ENCODE peak calls at places on chromosomes 2 and 18, in ten cellular contexts. One of them, this sample, is unnamed.

GRCh38 chr2:226906439-226906796 is 70.6 kb downstream of the RHBDD1 start:
- DNase-seq in T-helper 9 cell: no peak
- DNase-seq in fibroblast of pulmonary artery: no peak
- DNase-seq in NCI-H1105 treated with DMSO at 0.1 percent for 48 hours: no peak
- DNase-seq in left cardiac atrium: no peak
- DNase-seq in activated naive CD8-positive, alpha-beta T cell treated with anti-CD3 and anti-CD28 coated beads, Interleukin-2, amount 50 U/mL, for 24 hours: no peak
- DNase-seq in Karpas-422: no peak
- DNase-seq in brain microvascular endothelial cell: no peak
- DNase-seq in AG20443: no peak
- DNase-seq in HCEC 1CT: no peak
- DNase-seq in this sample: no peak

GRCh38 chr2:182542501-182543258 is 115.8 kb upstream of the PDE1A start:
- DNase-seq in fibroblast of pulmonary artery: peak; percentile 88
- DNase-seq in HCEC 1CT: peak; percentile 41
- DNase-seq in AG20443: peak; percentile 22
- DNase-seq in brain microvascular endothelial cell: peak; percentile 11
- DNase-seq in activated naive CD8-positive, alpha-beta T cell treated with anti-CD3 and anti-CD28 coated beads, Interleukin-2, amount 50 U/mL, for 24 hours: no peak
- DNase-seq in Karpas-422: no peak
- DNase-seq in NCI-H1105 treated with DMSO at 0.1 percent for 48 hours: no peak
- DNase-seq in T-helper 9 cell: no peak
- DNase-seq in left cardiac atrium: no peak
- DNase-seq in this sample: no peak

GRCh38 chr2:109470121-109470921 is 143.4 kb downstream of the SEPTIN10 start:
- DNase-seq in Karpas-422: peak; percentile 70
- DNase-seq in HCEC 1CT: peak; percentile 48
- DNase-seq in T-helper 9 cell: no peak
- DNase-seq in brain microvascular endothelial cell: peak; percentile 40
- DNase-seq in fibroblast of pulmonary artery: peak; percentile 78
- DNase-seq in NCI-H1105 treated with DMSO at 0.1 percent for 48 hours: no peak
- DNase-seq in AG20443: peak; percentile 77
- DNase-seq in activated naive CD8-positive, alpha-beta T cell treated with anti-CD3 and anti-CD28 coated beads, Interleukin-2, amount 50 U/mL, for 24 hours: no peak
- DNase-seq in left cardiac atrium: no peak
- DNase-seq in this sample: no peak

GRCh38 chr2:10467401-10467800 is 19.3 kb upstream of the ODC1 start:
- DNase-seq in NCI-H1105 treated with DMSO at 0.1 percent for 48 hours: no peak
- DNase-seq in T-helper 9 cell: no peak
- DNase-seq in fibroblast of pulmonary artery: no peak
- DNase-seq in brain microvascular endothelial cell: no peak
- DNase-seq in Karpas-422: no peak
- DNase-seq in activated naive CD8-positive, alpha-beta T cell treated with anti-CD3 and anti-CD28 coated beads, Interleukin-2, amount 50 U/mL, for 24 hours: no peak
- DNase-seq in HCEC 1CT: no peak
- DNase-seq in left cardiac atrium: no peak
- DNase-seq in AG20443: no peak
- DNase-seq in this sample: no peak

GRCh38 chr18:44715245-44715644 is 34.6 kb downstream of the SETBP1 start:
- DNase-seq in fibroblast of pulmonary artery: peak; percentile 38
- DNase-seq in brain microvascular endothelial cell: no peak
- DNase-seq in AG20443: peak; percentile 93
- DNase-seq in HCEC 1CT: no peak
- DNase-seq in Karpas-422: no peak
- DNase-seq in activated naive CD8-positive, alpha-beta T cell treated with anti-CD3 and anti-CD28 coated beads, Interleukin-2, amount 50 U/mL, for 24 hours: no peak
- DNase-seq in T-helper 9 cell: no peak
- DNase-seq in NCI-H1105 treated with DMSO at 0.1 percent for 48 hours: no peak
- DNase-seq in left cardiac atrium: peak; percentile 37
- DNase-seq in this sample: no peak

GRCh38 chr2:127012868-127013267 is 94.1 kb downstream of the BIN1 start:
- DNase-seq in T-helper 9 cell: no peak
- DNase-seq in Karpas-422: no peak
- DNase-seq in NCI-H1105 treated with DMSO at 0.1 percent for 48 hours: no peak
- DNase-seq in HCEC 1CT: peak; percentile 51
- DNase-seq in brain microvascular endothelial cell: no peak
- DNase-seq in fibroblast of pulmonary artery: peak; percentile 37
- DNase-seq in left cardiac atrium: no peak
- DNase-seq in AG20443: no peak
- DNase-seq in activated naive CD8-positive, alpha-beta T cell treated with anti-CD3 and anti-CD28 coated beads, Interleukin-2, amount 50 U/mL, for 24 hours: no peak
- DNase-seq in this sample: no peak

GRCh38 chr2:160337728-160338127 is 137.7 kb upstream of the ITGB6 start:
- DNase-seq in brain microvascular endothelial cell: no peak
- DNase-seq in fibroblast of pulmonary artery: no peak
- DNase-seq in T-helper 9 cell: no peak
- DNase-seq in AG20443: no peak
- DNase-seq in NCI-H1105 treated with DMSO at 0.1 percent for 48 hours: no peak
- DNase-seq in activated naive CD8-positive, alpha-beta T cell treated with anti-CD3 and anti-CD28 coated beads, Interleukin-2, amount 50 U/mL, for 24 hours: no peak
- DNase-seq in left cardiac atrium: no peak
- DNase-seq in Karpas-422: no peak
- DNase-seq in HCEC 1CT: no peak
- DNase-seq in this sample: no peak

GRCh38 chr2:176999331-176999730 is 213.3 kb upstream of the HNRNPA3 start:
- DNase-seq in T-helper 9 cell: no peak
- DNase-seq in left cardiac atrium: no peak
- DNase-seq in fibroblast of pulmonary artery: peak; percentile 19
- DNase-seq in AG20443: peak; percentile 55
- DNase-seq in brain microvascular endothelial cell: peak; percentile 20
- DNase-seq in Karpas-422: no peak
- DNase-seq in HCEC 1CT: peak; percentile 25
- DNase-seq in NCI-H1105 treated with DMSO at 0.1 percent for 48 hours: no peak
- DNase-seq in activated naive CD8-positive, alpha-beta T cell treated with anti-CD3 and anti-CD28 coated beads, Interleukin-2, amount 50 U/mL, for 24 hours: no peak
- DNase-seq in this sample: no peak

GRCh38 chr2:197191948-197192338 is 118.6 kb downstream of the ANKRD44 start:
- DNase-seq in T-helper 9 cell: peak; percentile 35
- DNase-seq in left cardiac atrium: no peak
- DNase-seq in fibroblast of pulmonary artery: no peak
- DNase-seq in activated naive CD8-positive, alpha-beta T cell treated with anti-CD3 and anti-CD28 coated beads, Interleukin-2, amount 50 U/mL, for 24 hours: no peak
- DNase-seq in HCEC 1CT: no peak
- DNase-seq in brain microvascular endothelial cell: no peak
- DNase-seq in AG20443: no peak
- DNase-seq in Karpas-422: no peak
- DNase-seq in NCI-H1105 treated with DMSO at 0.1 percent for 48 hours: no peak
- DNase-seq in this sample: no peak

GRCh38 chr2:64202206-64202864 is 58.1 kb upstream of the PELI1 start:
- DNase-seq in T-helper 9 cell: no peak
- DNase-seq in fibroblast of pulmonary artery: peak; percentile 71
- DNase-seq in AG20443: no peak
- DNase-seq in left cardiac atrium: no peak
- DNase-seq in Karpas-422: no peak
- DNase-seq in HCEC 1CT: peak; percentile 60
- DNase-seq in brain microvascular endothelial cell: peak; percentile 23
- DNase-seq in activated naive CD8-positive, alpha-beta T cell treated with anti-CD3 and anti-CD28 coated beads, Interleukin-2, amount 50 U/mL, for 24 hours: no peak
- DNase-seq in NCI-H1105 treated with DMSO at 0.1 percent for 48 hours: no peak
- DNase-seq in this sample: no peak

GRCh38 chr2:229130522-229130921 is 140.6 kb downstream of the PID1 start:
- DNase-seq in brain microvascular endothelial cell: no peak
- DNase-seq in left cardiac atrium: no peak
- DNase-seq in activated naive CD8-positive, alpha-beta T cell treated with anti-CD3 and anti-CD28 coated beads, Interleukin-2, amount 50 U/mL, for 24 hours: no peak
- DNase-seq in Karpas-422: no peak
- DNase-seq in HCEC 1CT: no peak
- DNase-seq in fibroblast of pulmonary artery: peak; percentile 35
- DNase-seq in T-helper 9 cell: no peak
- DNase-seq in NCI-H1105 treated with DMSO at 0.1 percent for 48 hours: no peak
- DNase-seq in AG20443: no peak
- DNase-seq in this sample: no peak

GRCh38 chr18:76405761-76406356 is 89.2 kb downstream of the ZNF516 start:
- DNase-seq in AG20443: peak; percentile 70
- DNase-seq in NCI-H1105 treated with DMSO at 0.1 percent for 48 hours: no peak
- DNase-seq in fibroblast of pulmonary artery: peak; percentile 78
- DNase-seq in activated naive CD8-positive, alpha-beta T cell treated with anti-CD3 and anti-CD28 coated beads, Interleukin-2, amount 50 U/mL, for 24 hours: peak; percentile 78
- DNase-seq in Karpas-422: peak; percentile 95
- DNase-seq in left cardiac atrium: peak; percentile 74
- DNase-seq in T-helper 9 cell: peak; percentile 45
- DNase-seq in HCEC 1CT: peak; percentile 30
- DNase-seq in brain microvascular endothelial cell: peak; percentile 57
- DNase-seq in this sample: no peak

This sample was measured in sciatic nerve.